ENCODE peak calls at places on chromosomes 1 and 21, in five cellular contexts. L is breast epithelium; M is gastrocnemius medialis; P is uterus; N is CD8-positive, alpha-beta memory T cell. Q is an unnamed sample.

GRCh38 chr1:182909578-182909977 is 43.4 kb downstream of the SHCBP1L start:
- DNase-seq in L (no peak), M (no peak), P (no peak), N (no peak), Q (no peak)

GRCh38 chr1:210397252-210397651 is 68.5 kb downstream of the HHAT start:
- DNase-seq in L (no peak), M (no peak), P (no peak), N (no peak), Q (no peak)

GRCh38 chr1:170213598-170213997 is 67.8 kb downstream of the NTMT2 start:
- DNase-seq in L (no peak), M (no peak), P (no peak), N (no peak), Q (no peak)

GRCh38 chr1:227521782-227522181 is 41.6 kb upstream of the ZNF678 start:
- DNase-seq in L (no peak), M (no peak), P (no peak), N (no peak), Q (no peak)

GRCh38 chr1:47687618-47687940 is 249.7 kb downstream of the FOXD2 start:
- DNase-seq in L (no peak), M (no peak), P (no peak), N (no peak), Q (peak)

GRCh38 chr1:219331424-219331823 is 157.7 kb downstream of the LYPLAL1 start:
- DNase-seq in L (no peak), M (no peak), P (no peak), N (no peak), Q (no peak)

GRCh38 chr1:6248798-6249731 is 5.1 kb downstream of the HES3 start:
- DNase-seq in L (no peak), M (no peak), P (no peak), N (no peak), Q (no peak)

GRCh38 chr1:21022279-21023040 is 154.2 kb downstream of the EIF4G3 start:
- DNase-seq in L (peak), M (peak), P (peak), N (no peak), Q (no peak)

GRCh38 chr1:94804442-94804837 is 15.7 kb upstream of the SLC44A3 start:
- DNase-seq in L (no peak), M (no peak), P (no peak), N (no peak), Q (no peak)

GRCh38 chr1:85577421-85578320 is 2.9 kb upstream of the CCN1 start:
- DNase-seq in L (peak), M (no peak), P (peak), N (no peak), Q (no peak)

GRCh38 chr1:17161926-17162800 is 42.8 kb upstream of the PADI1 start:
- DNase-seq in L (no peak), M (no peak), P (no peak), N (no peak), Q (no peak)

GRCh38 chr1:15850450-15851079 is 3.1 kb downstream of the SPEN start:
- DNase-seq in L (no peak), M (no peak), P (no peak), N (no peak), Q (no peak)

GRCh38 chr1:233144434-233144833 is 151.1 kb downstream of the PCNX2 start:
- DNase-seq in L (no peak), M (no peak), P (no peak), N (no peak), Q (no peak)

GRCh38 chr1:246566808-246567154 is 525 bp downstream of the CNST start:
- DNase-seq in L (peak), M (peak), P (no peak), N (peak), Q (no peak)

GRCh38 chr1:52887483-52887882 is 34.1 kb downstream of the ECHDC2 start:
- DNase-seq in L (no peak), M (no peak), P (no peak), N (no peak), Q (no peak)

GRCh38 chr21:26389971-26390641 is 183.0 kb downstream of the CYYR1 start:
- DNase-seq in L (no peak), M (no peak), P (no peak), N (no peak), Q (no peak)

GRCh38 chr1:12528021-12528852 is 89.8 kb downstream of the DHRS3 start:
- DNase-seq in L (peak), M (peak), P (peak), N (no peak), Q (peak)

GRCh38 chr1:21573971-21574458 is 64.8 kb downstream of the ALPL start:
- DNase-seq in L (peak), M (peak), P (peak), N (no peak), Q (peak)

GRCh38 chr1:155178441-155179106 is 4.9 kb downstream of the TRIM46 start:
- DNase-seq in L (no peak), M (no peak), P (peak), N (no peak), Q (peak)

GRCh38 chr1:54359393-54360162 is 46.6 kb downstream of the SSBP3 start:
- DNase-seq in L (no peak), M (no peak), P (no peak), N (no peak), Q (no peak)

GRCh38 chr1:18079941-18080340 is 27.7 kb upstream of the IGSF21 start:
- DNase-seq in L (no peak), M (no peak), P (no peak), N (no peak), Q (peak)

GRCh38 chr1:180197231-180197630 is 32.8 kb upstream of the LHX4 start:
- DNase-seq in L (no peak), M (no peak), P (no peak), N (no peak), Q (no peak)

GRCh38 chr1:50271337-50271736 is 151.9 kb downstream of the DMRTA2 start:
- DNase-seq in L (no peak), M (no peak), P (no peak), N (no peak), Q (no peak)

GRCh38 chr21:20424943-20425342 is 573.3 kb upstream of the NCAM2 start:
- DNase-seq in L (no peak), M (no peak), P (no peak), N (no peak), Q (no peak)

DNA sequence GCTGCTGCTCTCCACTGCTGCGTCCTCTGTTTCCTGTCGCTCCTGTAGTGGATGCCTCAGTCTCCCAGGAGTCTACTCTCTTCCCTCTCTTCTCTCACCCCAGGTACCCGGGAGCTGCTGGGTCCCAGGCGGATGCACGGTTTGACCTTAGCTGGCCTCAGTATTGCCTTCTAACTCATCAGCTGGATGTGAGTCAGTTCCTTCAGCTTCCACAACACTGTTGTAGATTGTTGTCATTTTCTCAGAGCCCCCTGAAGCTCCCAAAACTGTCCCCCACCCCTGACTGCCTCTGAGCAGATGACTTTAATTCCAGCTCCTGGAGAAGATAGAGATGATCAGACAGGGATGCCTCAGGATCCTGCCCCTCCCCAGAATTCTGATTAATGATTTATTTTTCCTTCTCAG is 7.2 kb downstream of the CNIH3 start:
- DNase-seq in L (no peak), M (no peak), P (no peak), N (no peak), Q (no peak)
- H3K27ac ChIP-seq in L (no peak), M (no peak), P (no peak), N (no peak), Q (no peak)

DNA sequence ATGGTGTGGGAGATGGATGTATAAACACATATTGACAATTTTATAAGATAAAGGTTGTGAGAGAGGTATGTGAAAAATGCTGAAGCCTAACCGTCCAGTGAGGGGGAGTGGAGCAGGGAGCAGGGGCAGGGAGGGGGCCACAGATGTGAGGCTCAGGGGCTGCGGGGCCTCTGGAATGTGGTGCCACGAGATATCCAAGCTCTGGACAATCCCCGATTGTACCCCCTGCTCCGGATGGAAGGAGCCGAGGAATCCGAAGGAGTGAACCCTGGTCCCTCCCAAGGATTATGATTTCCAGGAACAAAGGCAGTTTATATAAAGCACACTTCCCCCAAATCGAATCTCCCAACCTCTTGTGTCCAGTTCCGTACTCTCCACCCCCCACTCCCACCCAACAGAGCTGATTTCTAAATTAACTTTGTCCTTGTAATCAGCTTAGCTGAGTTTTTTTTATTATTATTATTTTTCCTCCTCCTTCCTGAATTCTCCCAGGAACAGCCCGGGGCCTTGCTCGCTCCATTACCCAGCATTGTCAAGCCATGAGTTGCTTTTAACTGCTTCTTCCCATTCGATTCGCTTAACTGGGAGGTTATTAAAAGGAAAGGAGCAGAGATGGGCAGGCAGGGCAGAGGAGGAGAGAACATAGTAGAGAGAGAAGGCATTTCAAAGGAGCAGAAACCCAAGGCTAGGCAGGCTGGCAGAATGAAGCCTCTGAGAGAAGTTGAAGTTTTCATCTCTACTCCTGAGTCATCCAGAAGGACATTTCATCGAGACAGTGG is 9.4 kb downstream of the KIRREL1 start:
- DNase-seq in L (no peak), M (no peak), P (no peak), N (no peak), Q (no peak)
- H3K27ac ChIP-seq in L (peak), M (peak), P (peak), N (no peak), Q (peak)

GRCh38 chr1:156677616-156678596 is 699 bp upstream of the NES start:
- DNase-seq in L (peak), M (peak), P (peak), N (peak), Q (no peak)
- H3K27ac ChIP-seq in L (peak), M (peak), P (peak), N (peak), Q (peak)

DNA sequence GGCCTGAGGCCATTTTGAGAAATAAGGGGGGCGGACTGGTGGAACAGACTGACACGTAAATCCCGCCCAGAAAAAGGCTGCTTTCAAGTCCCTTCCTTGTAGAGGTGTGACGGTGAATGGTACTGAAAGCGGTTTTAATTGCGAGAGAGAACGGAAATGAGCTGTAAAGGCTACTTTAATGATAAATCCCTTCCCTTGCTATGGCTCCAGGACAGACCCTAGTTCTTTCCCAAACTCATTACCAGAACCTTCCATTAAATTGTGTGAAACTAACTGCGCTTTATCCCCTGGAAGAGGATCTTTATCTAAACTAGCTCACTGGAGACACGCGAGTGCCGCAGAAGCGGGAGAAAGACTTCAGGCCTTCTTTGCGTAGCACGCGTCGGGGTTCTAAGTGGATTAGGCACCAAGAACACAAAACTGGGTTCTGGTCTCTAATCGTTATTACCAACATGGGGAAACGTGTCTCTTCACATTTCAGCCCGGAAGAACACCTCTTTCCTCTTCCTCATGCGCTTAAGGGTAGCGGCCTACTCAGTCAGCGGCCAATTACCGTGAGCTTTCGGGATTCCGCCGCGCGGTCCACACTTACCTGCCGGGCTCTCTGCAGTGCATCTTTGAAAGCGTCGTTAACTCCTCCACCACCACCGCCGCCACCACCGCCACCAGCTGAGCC is 441 bp downstream of the FUBP1 start:
- DNase-seq in L (peak), M (peak), P (peak), N (peak), Q (no peak)
- H3K27ac ChIP-seq in L (peak), M (peak), P (peak), N (peak), Q (peak)

Q was measured in spleen.